ENCODE peak calls at places on chromosomes 4 and X, in six cellular contexts. One of them, this sample, is unnamed.

GRCh38 chrX:133645977-133646750 is 230.9 kb upstream of the GPC4 start:
- DNase-seq in A549: no peak
- DNase-seq in cardiac muscle cell: peak
- DNase-seq in psoas muscle: no peak
- DNase-seq in RWPE1: peak
- DNase-seq in coronary artery: no peak
- DNase-seq in this sample: no peak

GRCh38 chr4:6461301-6462165 is 10.9 kb downstream of the PPP2R2C start:
- DNase-seq in cardiac muscle cell: no peak
- DNase-seq in RWPE1: no peak
- DNase-seq in coronary artery: peak
- DNase-seq in A549: no peak
- DNase-seq in psoas muscle: no peak
- DNase-seq in this sample: no peak

GRCh38 chr4:174604198-174604597 is 81.9 kb upstream of the HPGD start:
- DNase-seq in A549: no peak
- DNase-seq in RWPE1: peak
- DNase-seq in cardiac muscle cell: peak
- DNase-seq in psoas muscle: no peak
- DNase-seq in coronary artery: no peak
- DNase-seq in this sample: no peak

GRCh38 chr4:2500547-2500946 is 31.6 kb downstream of the RNF4 start:
- DNase-seq in cardiac muscle cell: no peak
- DNase-seq in A549: no peak
- DNase-seq in RWPE1: no peak
- DNase-seq in coronary artery: no peak
- DNase-seq in psoas muscle: no peak
- DNase-seq in this sample: no peak

GRCh38 chrX:8433296-8434094 is 31.1 kb upstream of the VCX3B start:
- DNase-seq in psoas muscle: no peak
- DNase-seq in coronary artery: no peak
- DNase-seq in RWPE1: peak
- DNase-seq in cardiac muscle cell: no peak
- DNase-seq in A549: no peak
- DNase-seq in this sample: no peak

GRCh38 chr4:184347251-184348239 is 126.8 kb downstream of the IRF2 start:
- DNase-seq in RWPE1: peak
- DNase-seq in cardiac muscle cell: peak
- DNase-seq in coronary artery: no peak
- DNase-seq in A549: no peak
- DNase-seq in psoas muscle: peak
- DNase-seq in this sample: peak

GRCh38 chr4:165326831-165327210 is 648 bp upstream of the MSMO1 start:
- DNase-seq in psoas muscle: peak
- DNase-seq in RWPE1: peak
- DNase-seq in coronary artery: peak
- DNase-seq in cardiac muscle cell: peak
- DNase-seq in A549: peak
- DNase-seq in this sample: peak

GRCh38 chr4:180828455-180829018 is 1414.7 kb upstream of the TENM3 start:
- DNase-seq in psoas muscle: no peak
- DNase-seq in A549: no peak
- DNase-seq in coronary artery: no peak
- DNase-seq in RWPE1: peak
- DNase-seq in cardiac muscle cell: peak
- DNase-seq in this sample: peak

GRCh38 chr4:111854494-111855087 is 290.7 kb upstream of the FAM241A start:
- DNase-seq in coronary artery: no peak
- DNase-seq in cardiac muscle cell: peak
- DNase-seq in A549: peak
- DNase-seq in RWPE1: peak
- DNase-seq in psoas muscle: no peak
- DNase-seq in this sample: peak

GRCh38 chr4:113371061-113371460 is 321.6 kb downstream of the ANK2 start:
- DNase-seq in psoas muscle: no peak
- DNase-seq in A549: no peak
- DNase-seq in RWPE1: no peak
- DNase-seq in cardiac muscle cell: no peak
- DNase-seq in coronary artery: no peak
- DNase-seq in this sample: no peak

GRCh38 chrX:45261005-45261404 is 60.3 kb upstream of the DIPK2B start:
- DNase-seq in A549: no peak
- DNase-seq in coronary artery: no peak
- DNase-seq in cardiac muscle cell: no peak
- DNase-seq in psoas muscle: no peak
- DNase-seq in RWPE1: no peak
- DNase-seq in this sample: no peak

GRCh38 chr4:92012899-92013867 is 290.6 kb upstream of the GRID2 start:
- DNase-seq in coronary artery: no peak
- DNase-seq in A549: no peak
- DNase-seq in RWPE1: no peak
- DNase-seq in cardiac muscle cell: peak
- DNase-seq in psoas muscle: no peak
- DNase-seq in this sample: no peak

GRCh38 chr4:185143596-185143969 is 517 bp downstream of the SLC25A4 start:
- DNase-seq in RWPE1: peak
- DNase-seq in A549: no peak
- DNase-seq in coronary artery: peak
- DNase-seq in psoas muscle: peak
- DNase-seq in cardiac muscle cell: peak
- DNase-seq in this sample: peak

GRCh38 chr4:155745984-155746383 is 12.8 kb upstream of the GUCY1B1 start:
- DNase-seq in coronary artery: no peak
- DNase-seq in cardiac muscle cell: peak
- DNase-seq in psoas muscle: no peak
- DNase-seq in A549: no peak
- DNase-seq in RWPE1: no peak
- DNase-seq in this sample: no peak

GRCh38 chr4:54767376-54767775 is 109.6 kb downstream of the KIT start:
- DNase-seq in psoas muscle: no peak
- DNase-seq in cardiac muscle cell: no peak
- DNase-seq in coronary artery: no peak
- DNase-seq in A549: no peak
- DNase-seq in RWPE1: no peak
- DNase-seq in this sample: no peak

GRCh38 chr4:134160211-134160610 is 41.4 kb downstream of the PABPC4L start:
- DNase-seq in coronary artery: no peak
- DNase-seq in cardiac muscle cell: no peak
- DNase-seq in A549: no peak
- DNase-seq in psoas muscle: no peak
- DNase-seq in RWPE1: no peak
- DNase-seq in this sample: no peak

GRCh38 chr4:65367306-65367705 is 303.0 kb downstream of the EPHA5 start:
- DNase-seq in A549: no peak
- DNase-seq in RWPE1: no peak
- DNase-seq in cardiac muscle cell: no peak
- DNase-seq in psoas muscle: no peak
- DNase-seq in coronary artery: no peak
- DNase-seq in this sample: no peak

GRCh38 chr4:147518846-147519767 is 38.2 kb downstream of the EDNRA start:
- DNase-seq in coronary artery: no peak
- DNase-seq in psoas muscle: peak
- DNase-seq in A549: peak
- DNase-seq in RWPE1: peak
- DNase-seq in cardiac muscle cell: peak
- DNase-seq in this sample: peak

GRCh38 chr4:55214172-55214571 is 88.8 kb upstream of the KDR start:
- DNase-seq in coronary artery: no peak
- DNase-seq in psoas muscle: no peak
- DNase-seq in A549: no peak
- DNase-seq in cardiac muscle cell: peak
- DNase-seq in RWPE1: peak
- DNase-seq in this sample: no peak

GRCh38 chr4:148452970-148453369 is 10.8 kb upstream of the NR3C2 start:
- DNase-seq in RWPE1: no peak
- DNase-seq in cardiac muscle cell: no peak
- DNase-seq in A549: no peak
- DNase-seq in coronary artery: no peak
- DNase-seq in psoas muscle: no peak
- DNase-seq in this sample: no peak

GRCh38 chrX:42992199-42992943 is 214.4 kb upstream of the PPP1R2C start:
- DNase-seq in A549: no peak
- DNase-seq in coronary artery: no peak
- DNase-seq in cardiac muscle cell: no peak
- DNase-seq in psoas muscle: no peak
- DNase-seq in RWPE1: peak
- DNase-seq in this sample: no peak

GRCh38 chr4:133068083-133068482 is 81.0 kb upstream of the PCDH10 start:
- DNase-seq in A549: no peak
- DNase-seq in RWPE1: no peak
- DNase-seq in coronary artery: no peak
- DNase-seq in cardiac muscle cell: no peak
- DNase-seq in psoas muscle: no peak
- DNase-seq in this sample: no peak

GRCh38 chrX:30572004-30572403 is 5.6 kb downstream of the TASL start:
- DNase-seq in cardiac muscle cell: no peak
- DNase-seq in RWPE1: no peak
- DNase-seq in A549: no peak
- DNase-seq in psoas muscle: no peak
- DNase-seq in coronary artery: no peak
- DNase-seq in this sample: no peak

GRCh38 chrX:139762400-139763183 is 54.6 kb upstream of the MCF2 start:
- DNase-seq in coronary artery: no peak
- DNase-seq in psoas muscle: peak
- DNase-seq in cardiac muscle cell: peak
- DNase-seq in RWPE1: no peak
- DNase-seq in A549: no peak
- DNase-seq in this sample: no peak

GRCh38 chr4:157014621-157015591 is 43.3 kb upstream of the PDGFC start:
- DNase-seq in coronary artery: no peak
- DNase-seq in A549: no peak
- DNase-seq in cardiac muscle cell: peak
- DNase-seq in psoas muscle: no peak
- DNase-seq in RWPE1: peak
- DNase-seq in this sample: peak

GRCh38 chrX:81215685-81216084 is 13.8 kb downstream of the SH3BGRL start:
- DNase-seq in coronary artery: no peak
- DNase-seq in cardiac muscle cell: no peak
- DNase-seq in A549: no peak
- DNase-seq in RWPE1: no peak
- DNase-seq in psoas muscle: no peak
- DNase-seq in this sample: no peak

GRCh38 chrX:36867143-36867542 is 141.0 kb upstream of the FAM47C start:
- DNase-seq in cardiac muscle cell: peak
- DNase-seq in coronary artery: no peak
- DNase-seq in RWPE1: peak
- DNase-seq in psoas muscle: no peak
- DNase-seq in A549: peak
- DNase-seq in this sample: peak

GRCh38 chr4:14379148-14379547 is 623.1 kb upstream of the CPEB2 start:
- DNase-seq in A549: no peak
- DNase-seq in RWPE1: no peak
- DNase-seq in cardiac muscle cell: no peak
- DNase-seq in psoas muscle: no peak
- DNase-seq in coronary artery: no peak
- DNase-seq in this sample: no peak

GRCh38 chr4:39025552-39026085 is 6.6 kb downstream of the TMEM156 start:
- DNase-seq in RWPE1: no peak
- DNase-seq in A549: no peak
- DNase-seq in psoas muscle: no peak
- DNase-seq in coronary artery: no peak
- DNase-seq in cardiac muscle cell: peak
- DNase-seq in this sample: no peak

DNA sequence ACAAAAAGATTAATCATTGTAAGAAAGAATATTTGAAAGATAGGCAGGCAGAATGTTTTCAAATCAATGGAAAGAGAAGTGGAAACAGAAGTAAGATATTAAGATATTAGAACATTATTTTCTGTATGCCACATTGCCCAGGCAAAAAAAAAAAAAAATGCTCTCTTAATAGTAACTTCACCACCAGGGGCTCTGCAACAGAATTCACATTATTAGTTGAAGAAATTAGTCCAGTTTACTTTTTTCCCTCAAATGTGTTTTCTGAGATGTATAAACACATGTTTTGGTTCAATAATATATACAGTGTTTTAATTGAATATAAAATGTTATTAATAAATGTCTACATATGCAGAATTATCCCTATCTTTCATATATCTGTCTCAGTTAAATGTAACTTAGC is 78.0 kb upstream of the ADAD1 start:
- DNase-seq in psoas muscle: no peak
- DNase-seq in coronary artery: no peak
- DNase-seq in RWPE1: no peak
- DNase-seq in cardiac muscle cell: no peak
- DNase-seq in A549: no peak
- DNase-seq in this sample: no peak
- TF ChIP-seq CTCF in psoas muscle: no peak
- TF ChIP-seq CTCF in coronary artery: no peak
- TF ChIP-seq CTCF in RWPE1: peak
- TF ChIP-seq CTCF in cardiac muscle cell: peak
- TF ChIP-seq CTCF in A549: no peak
- TF ChIP-seq CTCF in this sample: no peak

GRCh38 chrX:112571388-112571787 is 108.3 kb downstream of the LHFPL1 start:
- DNase-seq in psoas muscle: no peak
- DNase-seq in A549: no peak
- DNase-seq in cardiac muscle cell: no peak
- DNase-seq in RWPE1: no peak
- DNase-seq in coronary artery: no peak
- DNase-seq in this sample: no peak
- TF ChIP-seq CTCF in psoas muscle: no peak
- TF ChIP-seq CTCF in A549: no peak
- TF ChIP-seq CTCF in cardiac muscle cell: no peak
- TF ChIP-seq CTCF in RWPE1: no peak
- TF ChIP-seq CTCF in coronary artery: no peak
- TF ChIP-seq CTCF in this sample: no peak

GRCh38 chrX:76850851-76851250 is 423.3 kb downstream of the MAGEE1 start:
- DNase-seq in coronary artery: no peak
- DNase-seq in psoas muscle: no peak
- DNase-seq in A549: no peak
- DNase-seq in cardiac muscle cell: no peak
- DNase-seq in RWPE1: no peak
- DNase-seq in this sample: no peak
- TF ChIP-seq CTCF in coronary artery: no peak
- TF ChIP-seq CTCF in psoas muscle: no peak
- TF ChIP-seq CTCF in A549: no peak
- TF ChIP-seq CTCF in cardiac muscle cell: no peak
- TF ChIP-seq CTCF in RWPE1: no peak
- TF ChIP-seq CTCF in this sample: no peak

DNA sequence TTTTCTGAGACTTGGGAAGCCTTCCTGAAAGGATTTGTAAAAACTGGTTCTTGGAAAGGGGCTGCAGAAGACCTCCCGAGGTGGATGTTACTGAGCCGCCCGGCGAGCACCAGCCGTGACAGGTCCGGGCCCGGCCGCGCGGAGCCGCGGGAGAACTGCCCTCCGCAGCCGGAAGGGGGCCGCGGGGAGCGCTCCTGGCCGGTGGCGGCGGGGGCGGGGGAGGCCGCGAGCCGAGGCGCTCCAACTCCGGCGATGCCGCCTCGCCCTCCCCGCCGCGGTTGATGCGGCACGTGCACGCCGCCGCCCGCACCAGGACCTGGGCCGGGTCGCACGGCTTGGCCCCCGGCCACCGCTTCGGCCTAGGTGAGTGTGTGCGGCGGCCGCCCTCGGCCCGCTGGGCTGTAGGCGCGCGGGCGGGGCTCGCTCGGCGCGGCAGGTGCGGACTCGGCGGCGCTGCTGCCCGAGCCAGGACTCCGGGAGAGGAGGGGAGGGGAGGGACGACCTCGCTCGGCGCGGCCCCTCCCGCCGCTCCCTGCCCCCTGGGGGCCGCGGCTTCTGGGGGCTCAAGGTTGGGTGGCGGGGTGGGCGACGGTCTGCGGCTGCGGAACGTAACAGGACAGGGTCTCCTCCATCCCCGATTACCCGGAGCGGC is 1.7 kb downstream of the SPRY1 start:
- DNase-seq in RWPE1: peak
- DNase-seq in psoas muscle: peak
- DNase-seq in cardiac muscle cell: peak
- DNase-seq in A549: peak
- DNase-seq in coronary artery: peak
- DNase-seq in this sample: peak
- TF ChIP-seq CTCF in RWPE1: peak
- TF ChIP-seq CTCF in psoas muscle: peak
- TF ChIP-seq CTCF in cardiac muscle cell: no peak
- TF ChIP-seq CTCF in A549: peak
- TF ChIP-seq CTCF in coronary artery: peak
- TF ChIP-seq CTCF in this sample: peak